ENCODE peak calls at places on chromosomes 3 and 15, in eight cellular contexts. H, Q, L, K, C, V, E and T are unnamed samples.
A peak's percentile ranks its signal among the peaks of the same experiment; 100 is the strongest.

GRCh38 chr15:32669870-32670623 is 28.5 kb downstream of the SCG5 start:
- DNase-seq in H (peak; percentile 78), Q (no peak), L (no peak), K (no peak), C (peak; percentile 45), V (no peak), E (no peak), T (no peak)

GRCh38 chr15:39850436-39850835 is 67.8 kb upstream of the FSIP1 start:
- DNase-seq in H (no peak), Q (no peak), L (no peak), K (no peak), C (no peak), V (no peak), E (no peak), T (no peak)

GRCh38 chr3:197365621-197366020 is 67.2 kb upstream of the DLG1 start:
- DNase-seq in H (no peak), Q (no peak), L (no peak), K (no peak), C (no peak), V (no peak), E (no peak), T (no peak)

GRCh38 chr3:48280883-48281282 is 40.0 kb downstream of the ZNF589 start:
- DNase-seq in H (no peak), Q (no peak), L (no peak), K (no peak), C (no peak), V (no peak), E (no peak), T (no peak)

GRCh38 chr3:139528281-139528680 is 11.3 kb downstream of the RBP1 start:
- DNase-seq in H (no peak), Q (peak; percentile 35), L (no peak), K (no peak), C (no peak), V (no peak), E (no peak), T (no peak)

GRCh38 chr3:40299721-40300335 is 9.7 kb upstream of the EIF1B start:
- DNase-seq in H (no peak), Q (no peak), L (no peak), K (no peak), C (peak; percentile 83), V (no peak), E (no peak), T (no peak)

GRCh38 chr3:32743934-32744333 is 58.9 kb downstream of the CNOT10 start:
- DNase-seq in H (no peak), Q (no peak), L (no peak), K (no peak), C (peak; percentile 38), V (no peak), E (no peak), T (no peak)

GRCh38 chr3:122513386-122514122 is 1.2 kb downstream of the KPNA1 start:
- DNase-seq in H (no peak), Q (no peak), L (no peak), K (no peak), C (peak; percentile 74), V (no peak), E (no peak), T (no peak)

GRCh38 chr3:133487920-133488540 is 85.5 kb upstream of the CDV3 start:
- DNase-seq in H (no peak), Q (peak; percentile 39), L (no peak), K (no peak), C (peak; percentile 27), V (no peak), E (no peak), T (no peak)

GRCh38 chr3:196778755-196779154 is 39.1 kb downstream of the PAK2 start:
- DNase-seq in H (no peak), Q (no peak), L (no peak), K (no peak), C (peak; percentile 74), V (peak; percentile 27), E (no peak), T (no peak)

GRCh38 chr15:62545392-62546227 is 380.5 kb upstream of the C2CD4B start:
- DNase-seq in H (peak; percentile 66), Q (peak; percentile 36), L (no peak), K (peak; percentile 44), C (peak; percentile 42), V (peak; percentile 6), E (no peak), T (no peak)

GRCh38 chr3:60972599-60972998 is 278.7 kb downstream of the FHIT start:
- DNase-seq in H (no peak), Q (no peak), L (no peak), K (no peak), C (no peak), V (no peak), E (no peak), T (no peak)

GRCh38 chr3:90039994-90040393 is 932.6 kb downstream of the EPHA3 start:
- DNase-seq in H (no peak), Q (no peak), L (no peak), K (no peak), C (no peak), V (no peak), E (no peak), T (no peak)

GRCh38 chr15:47371939-47372338 is 345.4 kb upstream of the SEMA6D start:
- DNase-seq in H (no peak), Q (no peak), L (no peak), K (no peak), C (no peak), V (no peak), E (no peak), T (no peak)
- H3K27ac ChIP-seq in H (no peak overlapping the region), Q (no peak overlapping the region), L (no peak overlapping the region), K (no peak overlapping the region), C (no peak overlapping the region), V (no peak overlapping the region), E (no peak overlapping the region), T (no peak overlapping the region)

GRCh38 chr3:178084938-178085816 is 451.1 kb upstream of the KCNMB2 start:
- DNase-seq in H (peak; percentile 82), Q (peak; percentile 59), L (no peak), K (peak; percentile 70), C (peak; percentile 83), V (no peak), E (no peak), T (peak; percentile 79)
- H3K27ac ChIP-seq in H (peak overlapping the region; percentile 56), Q (peak overlapping the region; percentile 21), L (no peak overlapping the region), K (peak overlapping the region; percentile 63), C (no peak overlapping the region), V (no peak overlapping the region), E (no peak overlapping the region), T (no peak overlapping the region)

GRCh38 chr3:185763347-185764010 is 61.4 kb downstream of the IGF2BP2 start:
- DNase-seq in H (no peak), Q (no peak), L (no peak), K (no peak), C (peak; percentile 29), V (no peak), E (no peak), T (no peak)
- H3K27ac ChIP-seq in H (no peak overlapping the region), Q (no peak overlapping the region), L (no peak overlapping the region), K (no peak overlapping the region), C (no peak overlapping the region), V (no peak overlapping the region), E (no peak overlapping the region), T (no peak overlapping the region)

GRCh38 chr15:41279535-41280283 is 48.6 kb downstream of the CHP1 start:
- DNase-seq in H (no peak), Q (no peak), L (no peak), K (no peak), C (no peak), V (no peak), E (no peak), T (no peak)
- H3K27ac ChIP-seq in H (no peak overlapping the region), Q (no peak overlapping the region), L (no peak overlapping the region), K (no peak overlapping the region), C (no peak overlapping the region), V (no peak overlapping the region), E (no peak overlapping the region), T (no peak overlapping the region)